ENCODE peak calls at places on chromosomes 2 and 18, in seven cellular contexts. D is kidney, T is IMR-90, Y is cardiac muscle cell, E is left ventricle myocardium inferior, Q is keratinocyte, M is astrocyte of the cerebellum. L is an unnamed sample.
A peak's percentile ranks its signal among the peaks of the same experiment; 100 is the strongest.

GRCh38 chr2:183049420-183049819 is 11.2 kb upstream of the NCKAP1 start:
- DNase-seq in M (no peak), T (no peak), Q (no peak), Y (no peak), D (no peak), E (no peak), L (no peak)

GRCh38 chr2:40227200-40227599 is 224.7 kb downstream of the SLC8A1 start:
- DNase-seq in M (no peak), E (no peak), Q (no peak), T (peak; percentile 37), Y (no peak), D (no peak), L (no peak)

GRCh38 chr2:162065767-162066166 is 8.2 kb downstream of the DPP4 start:
- DNase-seq in T (no peak), Y (no peak), M (no peak), D (no peak), Q (no peak), E (no peak), L (no peak)

GRCh38 chr18:2529154-2529553 is 42.2 kb downstream of the METTL4 start:
- DNase-seq in Q (no peak), M (peak; percentile 90), E (no peak), Y (peak; percentile 61), T (peak; percentile 7), D (no peak), L (no peak)

GRCh38 chr18:44849361-44849760 is 168.7 kb downstream of the SETBP1 start:
- DNase-seq in M (no peak), T (no peak), Y (no peak), Q (no peak), D (peak; percentile 74), E (no peak), L (no peak)

GRCh38 chr2:43885233-43885632 is 46.5 kb downstream of the ABCG8 start:
- DNase-seq in M (no peak), Q (no peak), D (no peak), T (no peak), Y (no peak), E (no peak), L (no peak)

GRCh38 chr2:109285244-109285651 is 156.2 kb downstream of the SH3RF3 start:
- DNase-seq in Q (no peak), M (peak; percentile 90), Y (no peak), T (peak; percentile 41), D (peak; percentile 37), E (no peak), L (peak; percentile 43)

GRCh38 chr2:158598856-158599517 is 142.2 kb downstream of the PKP4 start:
- DNase-seq in E (no peak), Y (peak; percentile 3), M (no peak), Q (no peak), T (peak; percentile 20), D (no peak), L (no peak)

GRCh38 chr18:2573408-2573807 is 2.1 kb downstream of the NDC80 start:
- DNase-seq in E (no peak), Y (no peak), D (no peak), T (no peak), M (no peak), Q (no peak), L (no peak)

GRCh38 chr2:45986509-45986908 is 310.7 kb upstream of the EPAS1 start:
- DNase-seq in T (no peak), E (no peak), D (no peak), Q (no peak), Y (no peak), M (no peak), L (no peak)

GRCh38 chr2:196131949-196132925 is 39.1 kb downstream of the STK17B start:
- DNase-seq in M (no peak), Q (no peak), D (no peak), E (no peak), Y (peak; percentile 30), T (peak; percentile 25), L (no peak)

GRCh38 chr2:64467463-64467843 is 13.5 kb downstream of the LGALSL start:
- DNase-seq in T (no peak), Q (no peak), Y (no peak), D (no peak), E (no peak), M (no peak), L (no peak)

GRCh38 chr2:16650287-16651249 is 15.1 kb downstream of the CYRIA start:
- DNase-seq in E (no peak), T (peak; percentile 78), D (no peak), Q (no peak), Y (peak; percentile 75), M (peak; percentile 68), L (no peak)

GRCh38 chr2:16654775-16655456 is 10.7 kb downstream of the CYRIA start:
- DNase-seq in E (no peak), T (no peak), D (no peak), Y (no peak), M (no peak), Q (no peak), L (no peak)

GRCh38 chr2:16653799-16654198 is 11.8 kb downstream of the CYRIA start:
- DNase-seq in T (no peak), Q (no peak), D (no peak), M (no peak), E (no peak), Y (no peak), L (no peak)

GRCh38 chr2:16653083-16653375 is 12.6 kb downstream of the CYRIA start:
- DNase-seq in M (no peak), Q (no peak), E (peak; percentile 34), Y (no peak), D (peak; percentile 86), T (no peak), L (peak; percentile 63)

GRCh38 chr2:16652296-16653082 is 13.1 kb downstream of the CYRIA start:
- DNase-seq in M (peak; percentile 53), E (no peak), D (no peak), Y (peak; percentile 12), Q (no peak), T (peak; percentile 75), L (no peak)
- H3K4me3 ChIP-seq in M (no peak overlapping the region), E (peak overlapping the region; percentile 10), D (no peak overlapping the region), Y (no peak overlapping the region), Q (no peak overlapping the region), T (no peak overlapping the region), L (no peak overlapping the region)

GRCh38 chr18:36129300-36130038 is at the start of the genes ELP2 and SLC39A6:
- DNase-seq in M (peak; percentile 88), D (peak; percentile 98), E (peak; percentile 96), T (peak; percentile 93), Y (peak; percentile 97), Q (peak; percentile 53), L (peak; percentile 96)

GRCh38 chr18:36131692-36132483 is 2.2 kb downstream of the ELP2 start:
- DNase-seq in Y (no peak), T (no peak), M (no peak), Q (no peak), D (no peak), E (no peak), L (no peak)

GRCh38 chr18:36132756-36133155 is 3.1 kb downstream of the ELP2 start:
- DNase-seq in Y (no peak), Q (no peak), D (no peak), T (no peak), E (no peak), M (no peak), L (no peak)

GRCh38 chr18:36130039-36130831 is 536 bp downstream of the ELP2 start:
- DNase-seq in T (peak; percentile 10), Y (no peak), D (no peak), E (no peak), M (no peak), Q (no peak), L (no peak)

DNA sequence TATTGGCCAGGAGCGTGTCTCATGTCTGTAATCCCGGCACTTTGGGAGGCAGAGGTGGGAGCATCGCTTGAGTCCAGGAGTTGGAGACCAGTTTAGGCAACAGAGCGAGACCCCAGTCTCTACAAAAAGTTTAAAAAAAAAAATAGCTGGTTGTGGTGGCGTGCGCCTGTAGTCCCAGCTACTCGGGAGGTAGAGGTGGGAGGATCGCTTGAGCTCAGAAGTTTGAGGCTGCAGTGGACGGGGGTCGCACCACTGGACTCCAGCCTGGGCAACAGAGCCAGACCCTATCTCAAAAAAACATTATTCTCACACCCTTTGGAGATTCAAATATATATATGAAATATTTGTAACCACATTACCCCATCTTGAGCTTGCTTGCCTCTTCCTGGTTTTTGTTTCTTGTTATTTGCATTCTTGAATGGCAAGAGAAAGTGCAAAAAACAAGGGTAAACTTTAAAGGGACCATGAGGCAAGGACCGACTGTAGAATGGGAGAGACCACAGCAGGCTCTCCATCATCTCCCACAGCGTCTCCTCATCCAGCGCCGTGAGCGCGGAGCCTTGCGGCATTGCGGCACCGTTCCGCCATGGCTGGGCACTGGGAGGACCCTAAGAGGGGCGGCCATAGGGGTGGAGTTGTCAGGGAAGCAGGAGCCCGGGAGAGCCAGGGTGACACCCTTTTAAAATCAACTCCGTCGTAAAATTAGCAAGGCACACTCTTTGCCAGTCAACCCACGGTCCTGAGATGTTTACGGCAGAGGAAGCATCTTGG is 1.4 kb downstream of the ELP2 start:
- DNase-seq in Q (no peak), E (no peak), M (no peak), T (no peak), D (peak; percentile 56), Y (no peak), L (no peak)
- H3K4me3 ChIP-seq in Q (peak overlapping the region; percentile 83), E (peak overlapping the region; percentile 89), M (peak overlapping the region; percentile 99), T (peak overlapping the region; percentile 89), D (peak overlapping the region; percentile 93), Y (peak overlapping the region; percentile 87), L (peak overlapping the region; percentile 87)

GRCh38 chr2:96505231-96505889 is at the start of gene NEURL3:
- DNase-seq in E (no peak), D (peak; percentile 69), Y (peak; percentile 24), M (no peak), Q (no peak), T (peak; percentile 74), L (peak; percentile 34)
- H3K4me3 ChIP-seq in E (no peak within 1 kb of the TSS), D (peak within 1 kb of the TSS; percentile 39), Y (no peak within 1 kb of the TSS), M (no peak within 1 kb of the TSS), Q (no peak within 1 kb of the TSS), T (no peak within 1 kb of the TSS), L (no peak within 1 kb of the TSS)

GRCh38 chr2:127537644-127538043 is 2.2 kb downstream of the MYO7B start:
- DNase-seq in M (no peak), Y (no peak), E (no peak), T (no peak), D (no peak), Q (no peak), L (no peak)

GRCh38 chr2:127537142-127537541 is 1.7 kb downstream of the MYO7B start:
- DNase-seq in M (no peak), T (no peak), Q (no peak), E (no peak), D (no peak), Y (no peak), L (no peak)

GRCh38 chr2:127535941-127536340 is 458 bp downstream of the MYO7B start:
- DNase-seq in D (no peak), Q (no peak), Y (no peak), M (no peak), T (no peak), E (no peak), L (no peak)

GRCh38 chr2:127536707-127537106 is 1.2 kb downstream of the MYO7B start:
- DNase-seq in E (no peak), Y (no peak), M (no peak), T (no peak), D (no peak), Q (no peak), L (no peak)

DNA sequence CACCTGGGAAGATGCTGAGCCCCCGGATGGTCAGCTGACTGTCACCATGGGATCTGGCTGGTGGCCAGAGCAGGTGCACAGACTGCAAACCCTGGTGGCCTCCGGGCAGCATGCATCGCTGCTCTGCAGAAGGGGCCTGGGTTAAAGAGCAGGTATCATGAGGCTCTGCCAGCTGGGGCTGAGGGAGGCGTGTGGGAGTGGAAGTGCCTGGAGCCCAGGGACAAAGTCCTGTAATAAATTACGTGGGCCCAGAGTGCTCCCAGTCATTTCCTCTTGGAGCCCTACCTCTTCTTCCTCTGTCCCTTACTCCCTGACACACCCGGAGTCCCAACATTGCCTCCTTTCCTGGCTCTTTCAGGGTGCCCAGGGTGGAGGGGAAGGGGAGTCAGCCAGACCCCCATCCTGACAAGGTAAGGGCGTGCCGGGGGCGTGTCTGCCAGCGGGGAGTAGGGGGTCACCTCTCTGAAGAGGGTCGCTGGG is at the start of gene MYO7B:
- DNase-seq in E (no peak), M (no peak), T (no peak), D (peak; percentile 76), Q (no peak), Y (no peak), L (no peak)
- H3K4me3 ChIP-seq in E (no peak within 1 kb of the TSS), M (no peak within 1 kb of the TSS), T (no peak within 1 kb of the TSS), D (peak within 1 kb of the TSS; percentile 67), Q (no peak within 1 kb of the TSS), Y (no peak within 1 kb of the TSS), L (no peak within 1 kb of the TSS)